ENCODE peak calls at places on chromosomes 16 and 17, in five cellular contexts. D, Q, R, H and U are unnamed samples.

GRCh38 chr17:38702900-38703741 is 2.0 kb upstream of the MLLT6 start:
- DNase-seq in H (peak; percentile 46), R (no peak), D (no peak), Q (peak; percentile 40), U (peak; percentile 17)

GRCh38 chr16:67017451-67017750 is 11.5 kb upstream of the CBFB start:
- DNase-seq in H (no peak), Q (no peak), D (no peak), R (no peak), U (no peak)

GRCh38 chr16:30535106-30535776 is 583 bp upstream of the ZNF747 start:
- DNase-seq in H (no peak), Q (peak; percentile 76), D (no peak), R (no peak), U (no peak)

GRCh38 chr17:48759288-48759687 is 30.7 kb upstream of the HOXB13 start:
- DNase-seq in R (no peak), D (no peak), Q (no peak), H (no peak), U (no peak)

GRCh38 chr17:78933959-78934568 is 8.9 kb upstream of the TIMP2 start:
- DNase-seq in D (peak; percentile 95), Q (peak; percentile 65), R (no peak), H (no peak), U (no peak)

GRCh38 chr17:43402078-43402477 is 3.3 kb downstream of the ARL4D start:
- DNase-seq in Q (no peak), H (no peak), D (no peak), R (no peak), U (no peak)

GRCh38 chr16:57261806-57262205 is 16.7 kb downstream of the ARL2BP start:
- DNase-seq in H (no peak), Q (no peak), D (no peak), R (no peak), U (no peak)

GRCh38 chr17:73770849-73771229 is 126.6 kb upstream of the SDK2 start:
- DNase-seq in D (no peak), Q (no peak), R (no peak), H (no peak), U (no peak)

GRCh38 chr17:33973491-33973890 is 281.6 kb upstream of the CCL2 start:
- DNase-seq in D (no peak), Q (no peak), R (no peak), H (no peak), U (no peak)

GRCh38 chr16:66372078-66372897 is 5.8 kb downstream of the CDH5 start:
- DNase-seq in H (no peak), R (no peak), D (no peak), Q (no peak), U (no peak)

GRCh38 chr16:28609631-28610594 is at the start of gene SULT1A1:
- DNase-seq in H (no peak), R (no peak), D (no peak), Q (peak; percentile 33), U (no peak)

GRCh38 chr16:65540913-65541312 is 419.1 kb upstream of the CDH11 start:
- DNase-seq in D (no peak), Q (no peak), R (no peak), H (no peak), U (no peak)